ENCODE peak calls at places on chromosome 22, in six cellular contexts. R, H, C, B, W and N are unnamed samples.

GRCh38 chr22:34508797-34509196 is 557.2 kb upstream of the ISX start:
- DNase-seq in R (no peak), H (no peak), C (no peak), B (no peak), W (no peak), N (no peak)

GRCh38 chr22:37485006-37485713 is 1.0 kb downstream of the MFNG start:
- DNase-seq in R (peak), H (no peak), C (peak), B (no peak), W (no peak), N (no peak)

GRCh38 chr22:31738566-31738965 is 11.4 kb downstream of the PRR14L start:
- DNase-seq in R (no peak), H (no peak), C (no peak), B (no peak), W (no peak), N (no peak)

GRCh38 chr22:17132112-17132511 is 11.0 kb upstream of the TMEM121B start:
- DNase-seq in R (no peak), H (no peak), C (no peak), B (no peak), W (no peak), N (no peak)

GRCh38 chr22:21449531-21450319 is 17.5 kb upstream of the TMEM191C start:
- DNase-seq in R (peak), H (no peak), C (no peak), B (no peak), W (no peak), N (no peak)

GRCh38 chr22:27990879-27991278 is 71.8 kb upstream of the PITPNB start:
- DNase-seq in R (peak), H (no peak), C (no peak), B (no peak), W (no peak), N (no peak)

GRCh38 chr22:49638788-49639187 is 188.9 kb downstream of the BRD1 start:
- DNase-seq in R (no peak), H (peak), C (no peak), B (no peak), W (no peak), N (no peak)

GRCh38 chr22:37483594-37484114 is 2.5 kb downstream of the MFNG start:
- DNase-seq in R (no peak), H (no peak), C (no peak), B (no peak), W (no peak), N (no peak)

GRCh38 chr22:44583854-44584253 is 85.8 kb upstream of the RTL6 start:
- DNase-seq in R (peak), H (no peak), C (no peak), B (no peak), W (no peak), N (no peak)

GRCh38 chr22:45524157-45524556 is 21.5 kb downstream of the FBLN1 start:
- DNase-seq in R (no peak), H (no peak), C (no peak), B (no peak), W (no peak), N (no peak)

GRCh38 chr22:43018615-43019014 is 3.7 kb upstream of the PACSIN2 start:
- DNase-seq in R (no peak), H (no peak), C (no peak), B (no peak), W (no peak), N (no peak)

GRCh38 chr22:23053051-23053707 is 17.1 kb upstream of the GNAZ start:
- DNase-seq in R (no peak), H (no peak), C (no peak), B (no peak), W (no peak), N (no peak)

GRCh38 chr22:25120093-25120561 is 79.5 kb upstream of the CRYBB3 start:
- DNase-seq in R (no peak), H (peak), C (no peak), B (no peak), W (no peak), N (no peak)

GRCh38 chr22:19991645-19992451 is 24.8 kb downstream of the ARVCF start:
- DNase-seq in R (no peak), H (no peak), C (no peak), B (no peak), W (no peak), N (no peak)

GRCh38 chr22:36569999-36570398 is 41.0 kb upstream of the EIF3D start:
- DNase-seq in R (no peak), H (no peak), C (no peak), B (no peak), W (no peak), N (no peak)

GRCh38 chr22:41690476-41690875 is 1.8 kb upstream of the SNU13 start:
- DNase-seq in R (no peak), H (no peak), C (no peak), B (no peak), W (no peak), N (no peak)